ENCODE peak calls at places on chromosomes 13 and 19, in nine cellular contexts. Q is HFFc6, U is BJ, F is heart left ventricle, T is psoas muscle, M is fibroblast of mammary gland, J is breast epithelium, B is lower leg skin, L is AG04450. X is an unnamed sample.

GRCh38 chr19:35404879-35405622 is 34.2 kb downstream of the GPR42 start:
- DNase-seq in Q (peak; percentile 96), L (peak; percentile 16), J (peak; percentile 30), M (peak; percentile 98), U (peak; percentile 5), F (no peak), B (no peak), T (peak; percentile 61), X (no peak)

GRCh38 chr13:24683833-24684599 is 3.8 kb downstream of the ATP12A start:
- DNase-seq in L (no peak), M (peak; percentile 51), F (peak; percentile 50), U (no peak), T (peak; percentile 63), J (no peak), B (no peak), Q (no peak), X (no peak)

GRCh38 chr13:55653497-55653896 is 1487.2 kb upstream of the PRR20A start:
- DNase-seq in L (no peak), U (no peak), Q (no peak), B (no peak), F (no peak), J (no peak), M (no peak), T (no peak), X (no peak)

GRCh38 chr13:24923305-24923640 is 159.3 kb downstream of the RNF17 start:
- DNase-seq in J (no peak), Q (peak; percentile 64), L (peak; percentile 47), F (no peak), U (peak; percentile 44), M (peak; percentile 84), T (no peak), B (no peak), X (no peak)

GRCh38 chr19:10863107-10863700 is 8.1 kb upstream of the CARM1 start:
- DNase-seq in L (no peak), T (no peak), B (no peak), U (no peak), J (peak; percentile 58), M (peak; percentile 72), Q (peak; percentile 33), F (no peak), X (no peak)

GRCh38 chr13:31588923-31589322 is 150.4 kb upstream of the RXFP2 start:
- DNase-seq in U (no peak), B (no peak), Q (no peak), F (no peak), M (no peak), J (no peak), L (no peak), T (no peak), X (no peak)

GRCh38 chr19:18865973-18866799 is 29.8 kb downstream of the CERS1 start:
- DNase-seq in B (no peak), L (no peak), T (peak; percentile 80), F (peak; percentile 64), M (peak; percentile 55), Q (peak; percentile 26), J (no peak), U (no peak), X (peak; percentile 92)

GRCh38 chr19:30228113-30228725 is 144.0 kb upstream of the ZNF536 start:
- DNase-seq in B (no peak), T (no peak), L (no peak), F (no peak), Q (no peak), U (no peak), M (no peak), J (no peak), X (no peak)

GRCh38 chr13:24887759-24888158 is 123.8 kb downstream of the RNF17 start:
- DNase-seq in Q (no peak), B (no peak), F (no peak), U (no peak), T (no peak), L (no peak), M (no peak), J (no peak), X (no peak)

GRCh38 chr19:16527334-16527935 is 14.8 kb downstream of the CHERP start:
- DNase-seq in M (no peak), T (no peak), L (no peak), J (no peak), Q (no peak), F (no peak), B (no peak), U (no peak), X (no peak)

GRCh38 chr13:31631071-31631470 is 108.3 kb upstream of the RXFP2 start:
- DNase-seq in T (no peak), Q (no peak), L (no peak), J (no peak), M (peak; percentile 48), U (no peak), B (no peak), F (no peak), X (no peak)

GRCh38 chr13:51625555-51626345 is 41.5 kb downstream of the WDFY2 start:
- DNase-seq in T (no peak), B (no peak), F (peak; percentile 42), L (no peak), Q (no peak), U (no peak), M (no peak), J (no peak), X (no peak)

GRCh38 chr13:36090592-36090991 is 40.6 kb downstream of the DCLK1 start:
- DNase-seq in L (no peak), J (no peak), M (peak; percentile 93), U (no peak), F (no peak), T (no peak), B (no peak), Q (no peak), X (no peak)

GRCh38 chr19:8585894-8586750 is 8.9 kb upstream of the MYO1F start:
- DNase-seq in U (no peak), M (no peak), J (no peak), Q (no peak), F (no peak), B (no peak), L (no peak), T (no peak), X (peak; percentile 88)

GRCh38 chr19:48715681-48716171 is 3.8 kb downstream of the MAMSTR start:
- DNase-seq in T (peak; percentile 70), F (peak; percentile 32), U (peak; percentile 14), B (no peak), M (peak; percentile 50), L (no peak), J (no peak), Q (no peak), X (no peak)

GRCh38 chr13:99031725-99032298 is 53.9 kb upstream of the DOCK9 start:
- DNase-seq in F (no peak), U (no peak), Q (no peak), T (no peak), L (no peak), M (no peak), J (no peak), B (no peak), X (no peak)

GRCh38 chr13:31769581-31769980 is 30.3 kb downstream of the RXFP2 start:
- DNase-seq in Q (no peak), J (no peak), M (peak; percentile 68), B (no peak), L (no peak), F (no peak), U (no peak), T (no peak), X (no peak)

GRCh38 chr19:39046037-39046821 is 13.9 kb upstream of the FBXO27 start:
- DNase-seq in F (no peak), L (no peak), T (no peak), U (no peak), Q (no peak), J (no peak), B (no peak), M (no peak), X (no peak)

GRCh38 chr13:38417727-38418126 is 68.1 kb downstream of the UFM1 start:
- DNase-seq in Q (peak; percentile 45), B (no peak), U (no peak), F (no peak), T (no peak), M (peak; percentile 60), J (no peak), L (no peak), X (no peak)

GRCh38 chr13:38419312-38419873 is 69.7 kb downstream of the UFM1 start:
- DNase-seq in F (no peak), B (no peak), Q (no peak), U (no peak), T (no peak), M (no peak), L (no peak), J (no peak), X (no peak)

GRCh38 chr13:38417241-38417640 is 67.6 kb downstream of the UFM1 start:
- DNase-seq in L (no peak), J (no peak), B (no peak), T (no peak), M (peak; percentile 31), Q (no peak), F (no peak), U (no peak), X (no peak)

GRCh38 chr13:38415233-38415632 is 65.6 kb downstream of the UFM1 start:
- DNase-seq in B (no peak), U (no peak), F (peak; percentile 26), J (no peak), Q (no peak), T (no peak), L (no peak), M (no peak), X (no peak)

DNA sequence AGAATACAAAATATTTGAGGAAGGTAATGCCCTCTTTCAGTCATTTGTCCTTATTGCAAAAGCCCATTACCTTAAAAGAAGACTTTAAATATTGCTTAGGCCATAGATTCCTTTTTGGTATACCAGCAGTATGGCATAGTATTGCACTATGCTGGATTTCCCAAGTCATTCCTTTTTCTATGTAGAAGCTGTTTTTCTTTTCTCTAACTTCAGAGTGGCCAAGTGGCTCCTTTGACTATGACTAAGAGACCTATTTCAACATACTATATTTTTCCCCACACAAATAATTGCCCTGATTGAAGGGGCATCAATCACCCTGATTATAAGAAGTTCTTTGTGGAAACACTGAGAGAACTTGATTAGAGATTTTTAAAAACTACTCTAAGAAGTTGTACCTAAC is 68.6 kb downstream of the UFM1 start:
- DNase-seq in U (no peak), T (no peak), B (no peak), M (peak; percentile 28), L (no peak), F (no peak), Q (peak; percentile 25), J (no peak), X (no peak)
- TF ChIP-seq CTCF in U (no peak), T (no peak), B (no peak), M (no peak), L (no peak), F (no peak), Q (no peak), J (no peak), X (no peak)

GRCh38 chr19:5864725-5865486 is 5.4 kb downstream of the FUT5 start:
- DNase-seq in U (no peak), J (no peak), M (no peak), B (no peak), L (no peak), Q (no peak), F (no peak), T (no peak), X (no peak)
- TF ChIP-seq CTCF in U (no peak), J (no peak), M (no peak), B (no peak), L (peak; percentile 17), Q (peak; percentile 62), F (no peak), T (no peak), X (no peak)

GRCh38 chr13:46106839-46107371 is 2.1 kb upstream of the CPB2 start:
- DNase-seq in Q (no peak), M (no peak), T (no peak), J (no peak), U (no peak), B (no peak), L (no peak), F (no peak), X (no peak)
- TF ChIP-seq CTCF in Q (no peak), M (no peak), T (no peak), J (no peak), U (no peak), B (no peak), L (no peak), F (no peak), X (no peak)

GRCh38 chr19:17580470-17581000 is 25.1 kb downstream of the COLGALT1 start:
- DNase-seq in L (no peak), Q (no peak), J (no peak), B (no peak), T (no peak), M (no peak), F (no peak), U (no peak), X (no peak)
- TF ChIP-seq CTCF in L (no peak), Q (peak; percentile 27), J (no peak), B (no peak), T (no peak), M (peak; percentile 5), F (no peak), U (no peak), X (no peak)

X was measured in osteocyte.